ENCODE peak calls at places on chromosomes 12 and 14, in four cellular contexts. One of them, this sample, is unnamed.

GRCh38 chr12:107518868-107519267 is 166.7 kb upstream of the PWP1 start:
- DNase-seq in left colon: no peak
- DNase-seq in HTR-8/SVneo: no peak
- DNase-seq in fibroblast of lung: no peak
- DNase-seq in this sample: no peak

GRCh38 chr14:57526942-57527341 is 33.3 kb upstream of the CCDC198 start:
- DNase-seq in fibroblast of lung: no peak
- DNase-seq in HTR-8/SVneo: no peak
- DNase-seq in left colon: no peak
- DNase-seq in this sample: no peak

GRCh38 chr12:111174283-111175108 is 194.4 kb downstream of the PHETA1 start:
- DNase-seq in left colon: no peak
- DNase-seq in fibroblast of lung: no peak
- DNase-seq in HTR-8/SVneo: peak
- DNase-seq in this sample: peak

GRCh38 chr12:51970904-51971646 is 19.6 kb downstream of the ACVR1B start:
- DNase-seq in fibroblast of lung: peak
- DNase-seq in left colon: no peak
- DNase-seq in HTR-8/SVneo: peak
- DNase-seq in this sample: no peak

GRCh38 chr12:2076728-2077127 is 23.9 kb downstream of the CACNA1C start:
- DNase-seq in left colon: no peak
- DNase-seq in HTR-8/SVneo: no peak
- DNase-seq in fibroblast of lung: no peak
- DNase-seq in this sample: no peak

GRCh38 chr14:50527970-50528369 is 4.4 kb downstream of the MAP4K5 start:
- DNase-seq in fibroblast of lung: no peak
- DNase-seq in left colon: no peak
- DNase-seq in HTR-8/SVneo: no peak
- DNase-seq in this sample: no peak

GRCh38 chr14:57748279-57748678 is 117.6 kb downstream of the SLC35F4 start:
- DNase-seq in HTR-8/SVneo: no peak
- DNase-seq in fibroblast of lung: no peak
- DNase-seq in left colon: no peak
- DNase-seq in this sample: no peak

GRCh38 chr12:20476551-20476950 is 108.2 kb downstream of the PDE3A start:
- DNase-seq in HTR-8/SVneo: no peak
- DNase-seq in fibroblast of lung: no peak
- DNase-seq in left colon: no peak
- DNase-seq in this sample: no peak

GRCh38 chr12:128059621-128060370 is 207.2 kb upstream of the TMEM132C start:
- DNase-seq in HTR-8/SVneo: no peak
- DNase-seq in fibroblast of lung: no peak
- DNase-seq in left colon: no peak
- DNase-seq in this sample: no peak

GRCh38 chr14:85531141-85531593 is 1.2 kb downstream of the FLRT2 start:
- DNase-seq in HTR-8/SVneo: peak
- DNase-seq in left colon: peak
- DNase-seq in fibroblast of lung: peak
- DNase-seq in this sample: no peak

GRCh38 chr14:37583358-37584210 is 11.5 kb downstream of the FOXA1 start:
- DNase-seq in left colon: peak
- DNase-seq in HTR-8/SVneo: no peak
- DNase-seq in fibroblast of lung: no peak
- DNase-seq in this sample: peak

GRCh38 chr14:74846968-74847549 is 28.9 kb downstream of the PROX2 start:
- DNase-seq in fibroblast of lung: peak
- DNase-seq in HTR-8/SVneo: no peak
- DNase-seq in left colon: no peak
- DNase-seq in this sample: no peak

GRCh38 chr12:53751336-53752191 is at the start of gene CISTR:
- DNase-seq in fibroblast of lung: no peak
- DNase-seq in left colon: no peak
- DNase-seq in HTR-8/SVneo: no peak
- DNase-seq in this sample: no peak

GRCh38 chr12:88753074-88753473 is 172.8 kb upstream of the KITLG start:
- DNase-seq in left colon: no peak
- DNase-seq in HTR-8/SVneo: no peak
- DNase-seq in fibroblast of lung: no peak
- DNase-seq in this sample: peak

GRCh38 chr14:67987596-67987995 is 168.0 kb downstream of the RAD51B start:
- DNase-seq in HTR-8/SVneo: peak
- DNase-seq in fibroblast of lung: peak
- DNase-seq in left colon: no peak
- DNase-seq in this sample: no peak

GRCh38 chr12:48013287-48013686 is 9.0 kb upstream of the COL2A1 start:
- DNase-seq in HTR-8/SVneo: no peak
- DNase-seq in fibroblast of lung: no peak
- DNase-seq in left colon: no peak
- DNase-seq in this sample: no peak

GRCh38 chr12:125371023-125371422 is 305.8 kb downstream of the AACS start:
- DNase-seq in HTR-8/SVneo: no peak
- DNase-seq in fibroblast of lung: no peak
- DNase-seq in left colon: no peak
- DNase-seq in this sample: no peak

GRCh38 chr14:35932659-35933159 is 106.6 kb downstream of the BRMS1L start:
- DNase-seq in left colon: no peak
- DNase-seq in HTR-8/SVneo: no peak
- DNase-seq in fibroblast of lung: no peak
- DNase-seq in this sample: no peak

GRCh38 chr14:59116984-59117415 is 71.5 kb upstream of the DAAM1 start:
- DNase-seq in left colon: no peak
- DNase-seq in fibroblast of lung: no peak
- DNase-seq in HTR-8/SVneo: peak
- DNase-seq in this sample: peak

GRCh38 chr14:75522224-75522764 is at the start of gene BATF:
- DNase-seq in fibroblast of lung: no peak
- DNase-seq in HTR-8/SVneo: no peak
- DNase-seq in left colon: peak
- DNase-seq in this sample: peak

GRCh38 chr12:72271741-72272661 is at the start of gene TRHDE:
- DNase-seq in fibroblast of lung: peak
- DNase-seq in left colon: no peak
- DNase-seq in HTR-8/SVneo: no peak
- DNase-seq in this sample: no peak

GRCh38 chr12:123465084-123465483 is 7.1 kb downstream of the SNRNP35 start:
- DNase-seq in left colon: no peak
- DNase-seq in HTR-8/SVneo: no peak
- DNase-seq in fibroblast of lung: no peak
- DNase-seq in this sample: no peak

GRCh38 chr12:26429070-26429691 is 233.8 kb downstream of the SSPN start:
- DNase-seq in fibroblast of lung: no peak
- DNase-seq in left colon: no peak
- DNase-seq in HTR-8/SVneo: no peak
- DNase-seq in this sample: no peak

GRCh38 chr12:22473212-22473611 is 71.1 kb downstream of the C2CD5 start:
- DNase-seq in fibroblast of lung: no peak
- DNase-seq in HTR-8/SVneo: no peak
- DNase-seq in left colon: no peak
- DNase-seq in this sample: no peak

GRCh38 chr12:11730299-11731041 is 81.0 kb downstream of the ETV6 start:
- DNase-seq in left colon: peak
- DNase-seq in fibroblast of lung: no peak
- DNase-seq in HTR-8/SVneo: no peak
- DNase-seq in this sample: no peak

GRCh38 chr12:107225626-107226025 is 132.3 kb upstream of the CRY1 start:
- DNase-seq in left colon: no peak
- DNase-seq in HTR-8/SVneo: peak
- DNase-seq in fibroblast of lung: peak
- DNase-seq in this sample: peak

GRCh38 chr12:22656376-22656775 is 31.4 kb downstream of the ETNK1 start:
- DNase-seq in left colon: no peak
- DNase-seq in fibroblast of lung: no peak
- DNase-seq in HTR-8/SVneo: no peak
- DNase-seq in this sample: no peak